ENCODE peak calls at places on chromosomes 13 and 19, in eight cellular contexts. O is uterus, G is neural progenitor cell, T is fibroblast of lung, N is spleen, M is dorsolateral prefrontal cortex, C is brain microvascular endothelial cell, E is PC-9. F is an unnamed sample.

GRCh38 chr19:54096642-54097106 is 3.9 kb downstream of the OSCAR start:
- DNase-seq in M (no peak), E (no peak), C (no peak), N (peak), O (no peak), T (peak), G (peak), F (no peak)

GRCh38 chr13:95620498-95621140 is 23.9 kb downstream of the DZIP1 start:
- DNase-seq in C (no peak), N (no peak), M (no peak), O (no peak), E (no peak), T (no peak), G (no peak), F (no peak)

GRCh38 chr19:58499021-58499927 is 12.5 kb downstream of the SLC27A5 start:
- DNase-seq in G (peak), N (peak), O (peak), M (peak), C (peak), T (peak), E (peak), F (peak)

GRCh38 chr19:6238256-6238642 is 41.5 kb downstream of the MLLT1 start:
- DNase-seq in O (no peak), G (no peak), T (no peak), M (no peak), N (no peak), C (no peak), E (no peak), F (no peak)

GRCh38 chr19:17950310-17951150 is 16.4 kb upstream of the KCNN1 start:
- DNase-seq in G (peak), C (no peak), E (no peak), O (no peak), N (peak), M (peak), T (no peak), F (no peak)

GRCh38 chr13:44304433-44304725 is 69.2 kb upstream of the SERP2 start:
- DNase-seq in E (no peak), M (no peak), G (no peak), N (no peak), C (no peak), O (no peak), T (no peak), F (no peak)

GRCh38 chr13:41562083-41562482 is 104.7 kb downstream of the RGCC start:
- DNase-seq in M (peak), C (peak), E (no peak), G (no peak), O (peak), N (no peak), T (peak), F (peak)

GRCh38 chr19:33194527-33194883 is 375 bp downstream of the LRP3 start:
- DNase-seq in E (no peak), O (no peak), T (no peak), N (no peak), G (peak), C (no peak), M (no peak), F (no peak)

GRCh38 chr13:99812611-99813010 is 159.0 kb downstream of the ZIC5 start:
- DNase-seq in N (no peak), C (peak), G (no peak), T (no peak), E (peak), M (no peak), O (no peak), F (no peak)

GRCh38 chr13:40639226-40639681 is 27.2 kb downstream of the FOXO1 start:
- DNase-seq in C (peak), N (no peak), G (no peak), M (no peak), O (no peak), T (peak), E (no peak), F (no peak)

GRCh38 chr19:1856698-1857603 is 6.4 kb downstream of the KLF16 start:
- DNase-seq in C (peak), O (peak), E (no peak), N (peak), M (no peak), T (peak), G (peak), F (peak)

GRCh38 chr13:77619655-77620054 is 77.8 kb upstream of the SLAIN1 start:
- DNase-seq in M (no peak), E (no peak), O (no peak), N (no peak), G (no peak), T (no peak), C (no peak), F (no peak)

GRCh38 chr19:1312732-1313694 is 27.3 kb downstream of the EFNA2 start:
- DNase-seq in M (no peak), G (peak), C (peak), E (peak), O (no peak), T (peak), N (no peak), F (no peak)

GRCh38 chr13:67416047-67416925 is 186.2 kb upstream of the PCDH9 start:
- DNase-seq in G (peak), M (no peak), N (no peak), O (no peak), E (no peak), T (peak), C (peak), F (no peak)

GRCh38 chr19:54287456-54287855 is 6.5 kb upstream of the LILRB2 start:
- DNase-seq in N (no peak), O (no peak), E (no peak), G (no peak), T (peak), M (no peak), C (peak), F (no peak)

GRCh38 chr13:80712026-80712425 is 371.1 kb upstream of the SPRY2 start:
- DNase-seq in C (no peak), O (no peak), M (no peak), T (peak), N (no peak), E (no peak), G (no peak), F (no peak)

GRCh38 chr19:57560049-57560491 is 407 bp upstream of the ZNF550 start:
- DNase-seq in O (peak), G (no peak), M (no peak), C (peak), E (peak), N (peak), T (peak), F (no peak)

GRCh38 chr19:16861875-16862274 is 26.9 kb upstream of the F2RL3 start:
- DNase-seq in C (no peak), G (no peak), N (no peak), O (no peak), T (no peak), M (no peak), E (no peak), F (no peak)

GRCh38 chr19:49567722-49568454 is 12.5 kb downstream of the NOSIP start:
- DNase-seq in G (no peak), N (no peak), O (no peak), M (no peak), T (peak), E (peak), C (no peak), F (no peak)

GRCh38 chr13:66071018-66071417 is 1159.1 kb downstream of the PCDH9 start:
- DNase-seq in G (no peak), N (no peak), O (no peak), T (no peak), E (no peak), M (no peak), C (no peak), F (no peak)

GRCh38 chr13:23289917-23290357 is 109.2 kb downstream of the SGCG start:
- DNase-seq in N (no peak), E (no peak), M (no peak), G (no peak), O (no peak), T (peak), C (peak), F (no peak)

GRCh38 chr13:64551755-64552154 is 2678.4 kb downstream of the PCDH9 start:
- DNase-seq in T (peak), O (no peak), M (no peak), E (peak), G (no peak), C (peak), N (no peak), F (no peak)

GRCh38 chr13:112895521-112896465 is 73.2 kb upstream of the MCF2L start:
- DNase-seq in N (peak), E (no peak), O (no peak), C (no peak), T (no peak), M (no peak), G (no peak), F (no peak)

GRCh38 chr13:42740753-42741152 is 40.6 kb upstream of the FAM216B start:
- DNase-seq in T (no peak), M (no peak), C (peak), O (no peak), G (no peak), E (no peak), N (no peak), F (no peak)

GRCh38 chr19:19050104-19050503 is 13.7 kb upstream of the SLC25A42 start:
- DNase-seq in O (no peak), M (no peak), N (no peak), T (no peak), C (no peak), G (no peak), E (no peak), F (no peak)
- H3K27ac ChIP-seq in O (no peak), M (no peak), N (no peak), T (no peak), C (no peak), G (no peak), E (no peak), F (no peak)

DNA sequence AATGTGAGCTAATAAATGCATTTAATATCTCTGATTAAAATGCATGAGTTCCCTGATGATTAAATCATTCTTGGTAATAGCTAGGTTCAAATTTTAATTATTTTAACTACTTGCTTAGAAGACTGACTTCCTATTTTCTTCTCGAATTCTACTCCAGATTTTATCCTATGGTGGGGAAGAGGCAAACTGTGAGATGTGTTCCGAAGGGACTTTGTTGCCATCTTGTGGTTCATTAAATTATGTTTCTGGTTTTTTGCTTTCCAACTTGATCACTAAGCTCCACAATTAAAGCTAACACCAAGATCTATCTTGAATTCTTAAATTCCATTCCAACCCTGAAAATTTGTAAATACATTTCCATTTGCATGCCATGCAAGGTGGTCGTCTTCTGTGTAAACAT is 538.4 kb upstream of the PCDH20 start:
- DNase-seq in O (no peak), N (no peak), M (no peak), G (peak), C (no peak), E (no peak), T (peak), F (no peak)
- TF ChIP-seq CTCF in O (no peak), N (no peak), M (peak), G (peak), C (peak), E (peak), T (peak), F (no peak)

GRCh38 chr19:7301525-7301924 is 7.3 kb upstream of the INSR start:
- DNase-seq in N (no peak), G (no peak), T (no peak), E (no peak), C (no peak), M (no peak), O (no peak), F (no peak)

GRCh38 chr19:7297742-7298141 is 3.5 kb upstream of the INSR start:
- DNase-seq in N (no peak), M (no peak), C (no peak), T (no peak), O (no peak), E (no peak), G (no peak), F (no peak)

GRCh38 chr19:7307590-7308218 is 13.5 kb upstream of the INSR start:
- DNase-seq in M (no peak), E (no peak), G (no peak), N (peak), O (no peak), T (no peak), C (no peak), F (no peak)

GRCh38 chr19:7304200-7304599 is 10.0 kb upstream of the INSR start:
- DNase-seq in E (no peak), M (no peak), G (no peak), O (no peak), N (peak), T (no peak), C (no peak), F (no peak)

DNA sequence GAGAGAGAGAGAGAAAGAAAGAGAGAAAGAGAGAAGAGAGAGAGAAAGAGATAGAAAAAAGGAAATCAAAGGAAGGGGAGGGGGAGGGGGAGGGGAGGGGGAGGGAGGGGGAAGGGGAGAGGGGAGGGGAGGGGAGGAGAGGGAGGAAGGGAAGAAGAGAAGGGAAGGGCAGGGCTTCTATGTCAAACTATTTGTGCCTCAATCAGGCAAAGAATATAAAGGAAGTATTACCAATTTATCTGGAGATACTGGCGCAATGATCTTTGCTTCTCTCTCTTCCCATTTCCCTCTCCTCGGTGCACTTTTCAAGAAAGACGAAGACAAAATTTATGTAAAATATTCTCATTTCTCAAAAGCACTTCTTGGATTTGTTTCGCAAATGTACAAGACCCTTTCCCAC is 9.3 kb upstream of the INSR start:
- DNase-seq in T (no peak), E (no peak), O (no peak), N (no peak), G (no peak), C (no peak), M (no peak), F (no peak)
- H3K27ac ChIP-seq in T (no peak), E (no peak), O (no peak), N (no peak), G (no peak), C (no peak), M (no peak), F (no peak)

DNA sequence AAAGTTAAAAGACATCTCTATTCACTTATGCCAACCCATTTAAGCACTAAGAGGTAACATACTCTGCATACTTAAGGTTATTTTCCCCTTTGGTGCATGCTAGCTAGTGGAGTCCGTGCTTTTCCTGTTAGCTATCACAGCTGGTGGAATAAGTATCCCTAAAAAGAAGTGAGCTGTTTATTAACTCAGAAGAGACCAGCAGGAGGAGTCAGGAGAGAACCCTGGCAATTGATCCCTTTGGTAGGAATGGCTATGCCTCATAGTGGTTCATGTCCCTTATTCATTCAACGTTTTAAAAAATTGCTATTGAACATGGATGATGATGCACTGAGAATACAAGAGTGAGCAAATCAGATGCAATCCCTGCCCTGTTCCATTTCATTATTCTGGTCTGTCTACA is 12.4 kb upstream of the NEK5 start:
- DNase-seq in T (peak), C (no peak), N (no peak), M (no peak), O (no peak), G (no peak), E (no peak), F (no peak)
- TF ChIP-seq CTCF in T (peak), C (no peak), N (no peak), M (no peak), O (no peak), G (no peak), E (no peak), F (no peak)

DNA sequence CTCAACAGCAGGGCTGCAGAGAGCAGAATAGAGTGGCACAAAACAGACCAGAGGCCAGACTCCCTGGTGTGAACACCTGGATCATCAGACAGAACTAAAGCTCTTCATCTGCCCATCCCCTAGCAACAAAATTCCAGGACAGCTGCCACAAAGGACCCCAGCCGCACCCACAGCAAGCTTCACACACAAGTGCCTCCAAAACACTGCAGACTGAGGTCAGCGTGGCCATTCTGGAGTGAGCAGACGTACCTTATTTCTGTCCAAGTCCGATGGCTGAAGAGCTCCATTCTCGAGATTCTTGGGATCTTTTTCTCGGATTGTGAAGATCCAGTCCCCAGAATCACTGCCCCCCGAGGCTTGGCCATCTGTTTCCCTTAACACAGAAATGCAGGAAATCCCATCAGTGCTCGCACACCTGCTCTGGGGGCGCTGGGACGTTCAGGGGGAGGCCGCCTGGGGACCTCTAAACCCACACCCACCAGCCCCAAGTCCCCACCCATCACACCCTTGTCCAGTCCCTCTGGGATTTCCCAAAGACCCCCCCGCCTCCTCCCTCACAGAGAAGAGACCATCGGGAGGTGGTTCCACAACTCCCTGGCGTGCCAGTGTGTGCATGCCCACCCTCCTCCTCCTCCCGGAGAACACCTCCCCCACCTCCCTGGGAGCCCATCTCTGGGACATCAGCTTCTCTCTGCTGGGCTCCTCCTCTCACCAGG is 115.2 kb downstream of the STK24 start:
- DNase-seq in O (no peak), C (no peak), M (no peak), T (no peak), N (no peak), E (no peak), G (peak), F (no peak)
- H3K27ac ChIP-seq in O (no peak), C (no peak), M (no peak), T (no peak), N (no peak), E (no peak), G (peak), F (no peak)

DNA sequence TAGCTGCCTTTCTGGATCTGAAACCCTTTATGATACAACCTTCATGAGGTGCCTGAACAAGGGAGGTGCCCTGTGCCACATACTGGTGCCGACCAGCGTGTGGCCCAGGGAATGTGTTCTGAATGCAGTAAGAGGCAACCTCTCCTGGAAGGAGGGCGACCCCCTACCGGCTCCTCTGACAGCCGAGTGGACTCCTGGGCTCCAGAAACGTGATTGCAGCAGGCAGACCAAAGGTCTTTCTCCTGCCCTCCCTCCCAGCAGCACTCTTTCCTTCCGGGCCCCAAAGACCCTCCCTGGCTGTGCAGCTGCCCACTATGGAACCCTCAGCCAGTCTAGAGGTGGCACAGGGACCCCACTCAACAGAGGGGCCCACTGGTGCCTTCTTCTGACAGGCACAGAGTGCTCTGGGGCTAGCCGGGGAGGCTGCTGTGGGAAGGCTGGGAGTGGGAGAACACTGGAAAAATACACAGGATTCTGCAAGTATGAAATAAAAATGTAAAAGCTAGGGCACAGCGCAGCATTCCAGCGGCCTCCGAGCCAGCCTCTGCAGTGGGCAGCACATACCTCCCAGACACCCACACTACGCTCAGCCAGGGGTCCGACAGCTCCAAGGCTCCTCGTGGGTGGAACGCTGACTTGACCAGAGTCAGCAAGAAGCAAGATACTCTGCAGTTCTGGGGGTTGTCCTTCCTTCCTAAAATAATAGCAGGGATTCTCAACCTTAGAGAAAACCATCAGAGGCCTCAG is 14.9 kb downstream of the SH3GL1 start:
- DNase-seq in G (no peak), O (no peak), N (no peak), M (no peak), E (no peak), T (no peak), C (no peak), F (no peak)
- TF ChIP-seq CTCF in G (no peak), O (no peak), N (no peak), M (no peak), E (no peak), T (no peak), C (no peak), F (no peak)